ENCODE peak calls at places on chromosome 3, in four cellular contexts. U is CD4-positive, CD25-positive, alpha-beta regulatory T cell; W is left ventricle myocardium inferior; T is tibial artery. H is an unnamed sample.

GRCh38 chr3:52483081-52483480 is 12.1 kb upstream of the STAB1 start:
- DNase-seq in U (no peak), W (no peak), T (no peak), H (no peak)

GRCh38 chr3:127816783-127817182 is 5.5 kb downstream of the MGLL start:
- DNase-seq in U (no peak), W (no peak), T (no peak), H (no peak)

GRCh38 chr3:52468336-52468735 is 12.9 kb downstream of the NISCH start:
- DNase-seq in U (no peak), W (no peak), T (no peak), H (no peak)

GRCh38 chr3:36060950-36061349 is 319.4 kb upstream of the STAC start:
- DNase-seq in U (no peak), W (no peak), T (no peak), H (peak; percentile 26)

GRCh38 chr3:80087769-80088168 is 320.0 kb upstream of the ROBO1 start:
- DNase-seq in U (no peak), W (no peak), T (no peak), H (peak; percentile 68)

GRCh38 chr3:101836907-101837598 is 12.3 kb upstream of the NFKBIZ start:
- DNase-seq in U (no peak), W (no peak), T (no peak), H (peak; percentile 76)

GRCh38 chr3:23923786-23924185 is 6.9 kb downstream of the RPL15 start:
- DNase-seq in U (no peak), W (no peak), T (no peak), H (peak; percentile 79)

GRCh38 chr3:152405915-152406802 is 137.4 kb downstream of the MBNL1 start:
- DNase-seq in U (no peak), W (no peak), T (no peak), H (peak; percentile 91)

GRCh38 chr3:150960708-150961684 is 11.5 kb downstream of the CLRN1 start:
- DNase-seq in U (no peak), W (no peak), T (no peak), H (peak; percentile 48)

DNA sequence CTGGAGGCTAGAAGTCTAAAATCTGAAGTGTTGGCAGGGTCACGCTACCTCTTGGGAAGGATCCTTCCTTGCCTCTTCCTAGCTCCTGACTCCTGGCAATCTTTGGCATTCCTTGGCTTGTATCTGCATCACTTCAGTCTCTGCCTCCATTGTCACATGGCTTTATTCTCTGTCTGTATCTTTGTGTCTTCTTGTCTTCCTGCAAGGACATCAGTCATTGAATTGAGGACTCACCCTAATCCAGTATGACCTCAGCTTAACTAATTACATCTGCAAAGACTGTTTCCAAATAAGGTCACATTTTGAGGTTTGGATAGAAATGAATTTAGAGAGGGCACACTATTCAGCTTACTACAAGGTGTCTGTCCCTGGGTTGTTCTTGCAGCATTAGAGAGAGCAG is 31.1 kb upstream of the UTS2B start:
- DNase-seq in U (no peak), W (no peak), T (no peak), H (no peak)
- H3K36me3 ChIP-seq in U (peaks cover 7% of the 10 kb centered on the region), W (peaks cover 68% of the 10 kb centered on the region), T (peaks cover 55% of the 10 kb centered on the region), H (peaks cover 54% of the 10 kb centered on the region)

DNA sequence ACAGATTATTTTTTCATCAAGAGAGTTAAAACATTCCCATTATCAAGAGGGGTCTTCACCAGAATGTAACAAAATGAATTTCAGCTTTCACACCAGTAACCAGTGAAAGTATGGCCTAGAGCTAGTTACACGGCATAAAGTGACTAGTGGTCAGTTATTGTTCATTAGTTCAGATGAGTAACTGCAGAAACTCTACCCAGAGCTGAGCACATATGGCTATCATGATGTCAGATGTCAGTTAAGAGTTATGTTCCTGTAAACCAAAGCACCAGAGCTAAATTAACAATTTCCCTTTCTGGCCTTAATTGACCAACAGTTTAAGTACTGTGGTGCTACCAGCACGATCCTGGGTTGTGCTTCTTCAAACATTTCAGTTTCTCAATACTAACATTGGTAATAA is 6.6 kb upstream of the MRPS25 start:
- DNase-seq in U (no peak), W (no peak), T (no peak), H (no peak)
- H3K36me3 ChIP-seq in U (peaks cover 56% of the 10 kb centered on the region), W (peaks cover 66% of the 10 kb centered on the region), T (peaks cover 69% of the 10 kb centered on the region), H (peaks cover 23% of the 10 kb centered on the region)

GRCh38 chr3:124966557-124967480 is 32.3 kb upstream of the MUC13 start:
- DNase-seq in U (no peak), W (no peak), T (no peak), H (no peak)

GRCh38 chr3:124967964-124968363 is 33.4 kb upstream of the MUC13 start:
- DNase-seq in U (no peak), W (no peak), T (no peak), H (no peak)

GRCh38 chr3:124972457-124972856 is 37.9 kb upstream of the MUC13 start:
- DNase-seq in U (no peak), W (no peak), T (no peak), H (no peak)

GRCh38 chr3:124969190-124969589 is 34.6 kb upstream of the MUC13 start:
- DNase-seq in U (no peak), W (no peak), T (no peak), H (no peak)

DNA sequence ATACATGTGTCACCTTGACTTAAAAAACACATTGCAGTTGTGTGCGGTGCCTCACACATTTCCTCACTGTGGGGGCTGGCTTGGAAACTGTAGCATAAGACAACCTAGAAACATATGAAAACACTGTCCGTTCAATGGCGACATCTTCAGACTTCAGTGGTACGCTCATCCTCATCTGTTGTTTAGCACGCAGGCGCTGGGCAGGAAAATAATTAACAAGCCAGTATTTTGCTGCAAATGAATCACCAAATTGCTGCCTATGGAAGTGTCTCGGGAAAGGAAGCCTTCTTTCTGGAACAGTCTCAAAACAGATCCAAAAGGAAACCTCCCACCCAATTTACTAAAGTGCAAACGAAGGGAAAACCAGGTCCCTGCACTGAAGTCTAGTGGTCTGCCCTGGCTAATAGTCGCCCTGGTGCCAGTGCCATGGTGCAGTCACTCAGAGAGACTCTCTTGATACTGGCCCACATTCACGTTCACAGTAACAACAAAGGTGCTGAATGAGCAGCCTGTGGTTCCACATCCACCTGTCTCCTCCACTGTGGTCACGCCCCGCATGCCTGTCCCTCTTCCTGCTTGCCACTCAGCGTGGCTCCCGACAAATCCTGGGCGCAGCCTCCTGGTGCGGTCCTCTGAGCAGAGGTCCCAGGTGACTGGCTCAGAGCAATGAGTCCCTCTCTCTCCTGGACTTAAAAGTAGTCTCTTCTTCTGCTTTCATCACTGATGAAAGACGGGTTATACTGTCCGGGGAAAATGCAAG is 35.6 kb upstream of the MUC13 start:
- DNase-seq in U (no peak), W (no peak), T (no peak), H (no peak)
- H3K36me3 ChIP-seq in U (peaks cover 50% of the 10 kb centered on the region), W (peaks cover 68% of the 10 kb centered on the region), T (peaks cover 61% of the 10 kb centered on the region), H (peaks cover 40% of the 10 kb centered on the region)

GRCh38 chr3:14278799-14279705 is 100.4 kb downstream of the LSM3 start:
- DNase-seq in U (no peak), W (no peak), T (no peak), H (no peak)

GRCh38 chr3:14282001-14282705 is 103.5 kb downstream of the LSM3 start:
- DNase-seq in U (no peak), W (no peak), T (no peak), H (no peak)

GRCh38 chr3:14279706-14280061 is 101.1 kb downstream of the LSM3 start:
- DNase-seq in U (no peak), W (no peak), T (no peak), H (no peak)

GRCh38 chr3:14281053-14281452 is 102.4 kb downstream of the LSM3 start:
- DNase-seq in U (no peak), W (no peak), T (no peak), H (no peak)

GRCh38 chr3:14280326-14280725 is 101.7 kb downstream of the LSM3 start:
- DNase-seq in U (no peak), W (no peak), T (no peak), H (no peak)
- H3K36me3 ChIP-seq in U (no peaks in the 10 kb centered on the region), W (no peaks in the 10 kb centered on the region), T (no peaks in the 10 kb centered on the region), H (no peaks in the 10 kb centered on the region)

GRCh38 chr3:9787714-9788113 is 4.6 kb downstream of the TADA3 start:
- DNase-seq in U (no peak), W (no peak), T (no peak), H (peak; percentile 37)
- H3K36me3 ChIP-seq in U (peaks cover 58% of the 10 kb centered on the region), W (peaks cover 75% of the 10 kb centered on the region), T (peaks cover 82% of the 10 kb centered on the region), H (peaks cover 15% of the 10 kb centered on the region)

DNA sequence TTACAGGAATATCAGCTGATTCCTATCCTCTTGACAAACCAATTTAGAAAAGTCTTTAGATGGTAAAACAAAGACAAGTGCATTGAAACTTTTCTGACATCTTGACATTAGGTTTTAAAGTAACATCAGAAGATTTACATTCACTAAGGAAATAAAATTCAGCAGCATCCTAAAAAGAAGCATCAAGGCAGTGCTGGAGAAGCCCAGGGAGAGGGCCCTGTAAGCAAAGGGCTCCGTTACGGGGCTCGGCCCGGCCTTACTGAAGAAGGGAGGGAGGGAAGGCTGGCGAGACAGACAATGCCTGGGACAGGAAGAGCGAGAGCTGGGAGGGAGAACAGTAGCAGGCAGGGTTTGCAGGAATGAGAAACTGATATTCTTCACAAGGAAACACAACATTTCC is 39.3 kb downstream of the RUBCN start:
- DNase-seq in U (no peak), W (no peak), T (no peak), H (no peak)
- H3K36me3 ChIP-seq in U (peaks cover 89% of the 10 kb centered on the region), W (peaks cover 98% of the 10 kb centered on the region), T (peaks cover 98% of the 10 kb centered on the region), H (peaks cover 45% of the 10 kb centered on the region)

DNA sequence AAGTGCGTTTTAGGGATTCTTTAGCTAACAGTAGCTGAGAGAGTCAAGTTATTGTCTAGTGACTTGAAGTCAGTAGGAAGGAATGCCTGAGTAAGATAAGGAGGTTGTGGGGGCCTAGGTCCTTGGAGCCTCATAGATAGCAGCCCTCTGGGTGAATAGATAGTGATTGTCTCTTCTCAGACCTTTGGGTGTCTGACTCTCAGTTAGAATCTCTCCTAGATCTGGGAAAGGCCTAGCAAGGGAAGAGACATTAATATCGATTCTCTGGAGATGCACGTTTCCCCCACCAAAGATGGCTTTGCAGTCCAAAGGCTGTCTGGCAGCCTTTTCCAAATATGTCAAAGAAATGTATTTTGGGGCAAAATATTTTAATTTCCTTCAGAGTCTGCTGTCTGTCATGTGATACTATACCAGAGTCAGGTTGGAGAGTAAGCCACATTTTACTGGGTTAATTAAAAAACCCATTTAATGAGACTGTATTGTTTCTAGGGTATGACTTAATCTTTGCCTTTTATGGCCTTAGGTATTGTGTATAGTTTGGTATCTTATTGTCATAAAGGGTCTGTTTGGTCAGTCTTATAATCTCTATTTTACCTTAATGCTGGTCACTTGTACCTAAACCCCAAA is 92.2 kb downstream of the ST6GAL1 start:
- DNase-seq in U (no peak), W (no peak), T (no peak), H (no peak)
- H3K36me3 ChIP-seq in U (peaks cover 6% of the 10 kb centered on the region), W (peaks cover 3% of the 10 kb centered on the region), T (no peaks in the 10 kb centered on the region), H (no peaks in the 10 kb centered on the region)